ENCODE peak calls at places on chromosomes 3 and 15, in eight cellular contexts. I is activated naive CD4-positive, alpha-beta T cell treated with Interleukin-2 at 50 U/mL for 16 hours; D is NCI-H1092; A is GM12865; O is dermis microvascular lymphatic vessel endothelial cell; K is pancreas; H is stimulated activated CD8-positive, alpha-beta memory T cell treated with anti-CD3 and anti-CD28 coated beads, Interleukin-15, amount 100 ng/mL, for 1 hour; E is adipocyte. Z is an unnamed sample.

GRCh38 chr3:57691411-57692133 is 1.3 kb downstream of the DENND6A start:
- DNase-seq in H (no peak), D (no peak), I (peak), A (peak), E (peak), K (no peak), O (peak), Z (no peak)

GRCh38 chr15:25971053-25971452 is 107.9 kb upstream of the ATP10A start:
- DNase-seq in K (no peak), I (no peak), O (no peak), E (no peak), H (no peak), D (no peak), A (no peak), Z (no peak)

GRCh38 chr3:69203631-69204314 is 81.4 kb upstream of the LMOD3 start:
- DNase-seq in K (no peak), D (no peak), O (peak), I (no peak), A (no peak), H (no peak), E (no peak), Z (no peak)

GRCh38 chr15:100831466-100831865 is 48.2 kb upstream of the ALDH1A3 start:
- DNase-seq in H (no peak), I (no peak), D (no peak), K (no peak), A (no peak), O (no peak), E (no peak), Z (no peak)

GRCh38 chr15:57859130-57859685 is 152.7 kb downstream of the POLR2M start:
- DNase-seq in K (no peak), E (no peak), D (no peak), O (no peak), I (no peak), A (no peak), H (no peak), Z (no peak)

GRCh38 chr3:135865554-135865953 is 100.0 kb upstream of the PPP2R3A start:
- DNase-seq in E (peak), A (no peak), I (no peak), D (no peak), K (no peak), H (no peak), O (no peak), Z (no peak)

GRCh38 chr3:114660124-114660523 is 366.3 kb downstream of the TIGIT start:
- DNase-seq in I (no peak), O (peak), K (no peak), H (no peak), A (no peak), D (no peak), E (peak), Z (no peak)

GRCh38 chr3:133970916-133971315 is 58.8 kb downstream of the SLCO2A1 start:
- DNase-seq in I (no peak), K (no peak), O (no peak), A (no peak), H (no peak), E (no peak), D (no peak), Z (no peak)

GRCh38 chr15:33737687-33738606 is 230.3 kb upstream of the CHRM5 start:
- DNase-seq in A (peak), D (peak), O (peak), K (no peak), I (peak), E (peak), H (peak), Z (peak)

GRCh38 chr15:36959746-36960145 is 140.6 kb downstream of the MEIS2 start:
- DNase-seq in K (no peak), A (no peak), I (no peak), H (no peak), D (no peak), E (no peak), O (no peak), Z (no peak)

GRCh38 chr15:58921267-58921666 is 12.2 kb downstream of the SLTM start:
- DNase-seq in I (no peak), H (no peak), A (no peak), E (no peak), D (no peak), O (no peak), K (no peak), Z (no peak)

GRCh38 chr15:100048736-100049135 is 293.0 kb downstream of the ADAMTS17 start:
- DNase-seq in D (no peak), I (no peak), H (no peak), O (no peak), K (no peak), E (no peak), A (no peak), Z (no peak)

GRCh38 chr3:38646630-38647029 is 2.9 kb downstream of the SCN5A start:
- DNase-seq in K (no peak), H (no peak), I (no peak), E (peak), A (peak), D (no peak), O (peak), Z (peak)

GRCh38 chr3:11551019-11551418 is 92.7 kb downstream of the VGLL4 start:
- DNase-seq in E (no peak), H (no peak), A (no peak), D (no peak), K (no peak), O (no peak), I (no peak), Z (no peak)

GRCh38 chr3:176848431-176849214 is 348.7 kb downstream of the TBL1XR1 start:
- DNase-seq in H (no peak), D (no peak), O (no peak), E (peak), I (no peak), A (no peak), K (no peak), Z (no peak)

GRCh38 chr3:27880969-27881892 is 159.1 kb upstream of the EOMES start:
- DNase-seq in O (no peak), E (no peak), H (no peak), K (no peak), D (no peak), A (peak), I (peak), Z (peak)

GRCh38 chr3:50251220-50251619 is 15.2 kb downstream of the GNAI2 start:
- DNase-seq in K (no peak), I (peak), H (no peak), E (no peak), O (peak), A (no peak), D (no peak), Z (no peak)

GRCh38 chr3:169564883-169565282 is 98.6 kb downstream of the MECOM start:
- DNase-seq in K (no peak), E (no peak), D (no peak), O (no peak), I (no peak), H (no peak), A (no peak), Z (no peak)

GRCh38 chr3:123834631-123835030 is 49.5 kb downstream of the MYLK start:
- DNase-seq in D (no peak), O (peak), I (no peak), H (no peak), E (peak), A (no peak), K (no peak), Z (no peak)

GRCh38 chr3:159751141-159751540 is 237.5 kb upstream of the IL12A start:
- DNase-seq in O (no peak), H (no peak), K (no peak), E (peak), A (no peak), D (no peak), I (no peak), Z (no peak)

GRCh38 chr3:187186801-187187421 is 10.4 kb upstream of the RTP1 start:
- DNase-seq in K (no peak), I (no peak), D (no peak), H (no peak), E (peak), A (peak), O (peak), Z (peak)

GRCh38 chr3:103195201-103195600 is 760.4 kb downstream of the ZPLD1 start:
- DNase-seq in H (no peak), E (peak), O (no peak), K (no peak), D (no peak), A (no peak), I (no peak), Z (no peak)

GRCh38 chr3:10093678-10094077 is 14.4 kb downstream of the FANCD2OS start:
- DNase-seq in K (no peak), A (no peak), D (no peak), H (no peak), I (no peak), E (no peak), O (no peak), Z (no peak)

GRCh38 chr3:123384256-123384655 is 64.6 kb downstream of the ADCY5 start:
- DNase-seq in D (no peak), A (no peak), H (no peak), K (no peak), E (no peak), I (no peak), O (no peak), Z (no peak)

GRCh38 chr15:88535100-88535499 is 11.4 kb downstream of the DET1 start:
- DNase-seq in O (no peak), K (no peak), A (no peak), I (no peak), E (no peak), H (no peak), D (no peak), Z (no peak)

GRCh38 chr3:58963928-58964497 is 85.8 kb downstream of the CFAP20DC start:
- DNase-seq in K (no peak), I (no peak), H (no peak), E (peak), D (no peak), O (no peak), A (no peak), Z (no peak)

GRCh38 chr3:111616417-111617105 is 21.4 kb upstream of the ZBED2 start:
- DNase-seq in D (no peak), H (no peak), K (peak), I (peak), O (no peak), A (peak), E (no peak), Z (no peak)

GRCh38 chr3:184234671-184235380 is 5.4 kb downstream of the VWA5B2 start:
- DNase-seq in I (no peak), O (no peak), A (no peak), K (no peak), D (no peak), E (no peak), H (no peak), Z (peak)

GRCh38 chr3:64900916-64901903 is 213.4 kb upstream of the ADAMTS9 start:
- DNase-seq in A (no peak), E (peak), I (no peak), O (no peak), D (no peak), H (no peak), K (no peak), Z (no peak)

GRCh38 chr3:44865272-44866005 is 3.7 kb downstream of the TMEM42 start:
- DNase-seq in I (no peak), H (no peak), E (peak), O (no peak), K (no peak), D (peak), A (no peak), Z (no peak)

GRCh38 chr15:59528965-59529402 is 82.6 kb upstream of the GCNT3 start:
- DNase-seq in H (peak), E (peak), A (peak), O (peak), D (peak), K (peak), I (peak), Z (peak)

GRCh38 chr3:22269827-22270226 is 518.8 kb upstream of the ZNF385D start:
- DNase-seq in I (no peak), O (no peak), E (peak), H (no peak), D (no peak), K (no peak), A (no peak), Z (no peak)

GRCh38 chr15:81284256-81285031 is 39.5 kb downstream of the STARD5 start:
- DNase-seq in D (no peak), H (no peak), A (peak), K (no peak), I (no peak), E (no peak), O (no peak), Z (peak)